ENCODE peak calls at places on chromosomes 6 and 20, in eight cellular contexts. H is aorta, D is thoracic aorta, T is right lobe of liver, L is mammary epithelial cell, F is thyroid gland, K is upper lobe of left lung, G is ovary. X is an unnamed sample.

GRCh38 chr20:25278636-25279361 is 30.9 kb downstream of the PYGB start:
- DNase-seq in T (peak; percentile 17), F (peak; percentile 0), D (no peak), H (peak; percentile 62), G (peak; percentile 16), K (no peak), L (no peak), X (peak; percentile 1)

GRCh38 chr6:75230484-75231325 is 12.9 kb downstream of the COX7A2 start:
- DNase-seq in L (peak; percentile 39), G (no peak), H (no peak), K (no peak), F (peak; percentile 22), D (no peak), T (no peak), X (no peak)

GRCh38 chr6:64516393-64516792 is 880.8 kb downstream of the PHF3 start:
- DNase-seq in H (no peak), K (no peak), L (no peak), F (no peak), T (no peak), G (no peak), D (no peak), X (no peak)

GRCh38 chr6:75213732-75214131 is 7.9 kb upstream of the COL12A1 start:
- DNase-seq in K (no peak), T (no peak), D (no peak), L (no peak), F (no peak), G (no peak), H (no peak), X (no peak)

GRCh38 chr20:1160496-1160895 is 24.3 kb downstream of the TMEM74B start:
- DNase-seq in F (no peak), K (no peak), G (no peak), L (no peak), H (no peak), T (no peak), D (no peak), X (no peak)

GRCh38 chr6:42075159-42075838 is 25.0 kb downstream of the TAF8 start:
- DNase-seq in H (peak; percentile 89), D (no peak), L (peak; percentile 67), T (peak; percentile 72), K (no peak), F (peak; percentile 97), G (peak; percentile 77), X (peak; percentile 27)

GRCh38 chr6:35494161-35494563 is 2.7 kb downstream of the TEAD3 start:
- DNase-seq in K (no peak), T (no peak), L (no peak), D (no peak), H (no peak), G (peak; percentile 70), F (no peak), X (no peak)

GRCh38 chr6:109925060-109925459 is 53.1 kb upstream of the GPR6 start:
- DNase-seq in G (no peak), K (no peak), D (no peak), F (peak; percentile 39), L (peak; percentile 20), T (no peak), H (no peak), X (no peak)

DNA sequence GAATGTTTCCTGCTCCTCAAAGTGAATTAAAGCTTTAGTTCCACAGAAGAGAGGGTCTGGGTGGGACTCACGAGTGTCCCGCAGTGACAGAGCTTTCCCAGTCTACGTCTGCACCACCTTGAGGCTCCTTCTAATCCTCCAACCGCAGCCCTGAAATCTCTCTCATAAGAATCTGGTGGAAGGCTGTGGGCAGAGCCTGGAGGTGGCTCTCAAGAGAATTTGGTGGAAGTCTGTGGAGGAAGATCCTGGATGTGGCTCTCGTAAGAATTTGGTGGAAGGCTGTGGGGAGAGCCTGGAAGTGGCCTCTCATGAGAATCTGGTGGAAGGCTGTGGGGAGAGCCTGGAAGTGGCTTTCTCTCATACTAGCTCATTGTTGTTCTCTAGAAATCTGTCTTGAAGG is 13.8 kb upstream of the DUSP22 start:
- DNase-seq in D (no peak), H (no peak), L (no peak), F (no peak), T (no peak), G (no peak), K (no peak), X (no peak)
- H3K9me3 ChIP-seq in D (no peaks in the 10 kb centered on the region), H (peaks cover 3% of the 10 kb centered on the region), L (no peaks in the 10 kb centered on the region), F (no peaks in the 10 kb centered on the region), T (no peaks in the 10 kb centered on the region), G (no peaks in the 10 kb centered on the region), K (no peaks in the 10 kb centered on the region), X (no peaks in the 10 kb centered on the region)

GRCh38 chr6:169685860-169686259 is 16.0 kb downstream of the WDR27 start:
- DNase-seq in H (no peak), L (no peak), G (no peak), F (no peak), T (no peak), D (no peak), K (no peak), X (no peak)
- H3K9me3 ChIP-seq in H (no peaks in the 10 kb centered on the region), L (no peaks in the 10 kb centered on the region), G (no peaks in the 10 kb centered on the region), F (no peaks in the 10 kb centered on the region), T (peaks cover 6% of the 10 kb centered on the region), D (peaks cover 8% of the 10 kb centered on the region), K (peaks cover 5% of the 10 kb centered on the region), X (no peaks in the 10 kb centered on the region)

DNA sequence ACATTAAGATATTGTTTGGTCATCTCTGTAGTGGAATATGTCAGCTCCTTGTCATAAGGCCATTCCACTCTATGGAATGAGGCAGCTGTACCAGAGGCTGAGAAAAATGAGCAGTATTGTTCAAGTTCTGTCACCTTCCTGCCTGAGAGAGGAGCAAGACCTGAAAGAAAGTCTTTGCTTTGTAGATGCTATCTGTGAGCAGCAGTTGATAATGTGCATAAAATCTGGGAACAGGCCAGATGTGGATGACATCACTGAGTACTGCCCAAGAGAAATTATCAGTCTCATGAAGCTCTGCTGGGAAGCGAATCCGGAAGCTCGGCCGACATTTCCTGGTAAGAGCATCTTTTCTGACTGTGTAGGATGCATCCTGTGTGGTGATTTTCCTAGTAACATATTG is 16.8 kb downstream of the RIPK1 start:
- DNase-seq in T (no peak), H (no peak), F (no peak), G (no peak), D (no peak), L (no peak), K (no peak), X (no peak)
- H3K9me3 ChIP-seq in T (no peaks in the 10 kb centered on the region), H (no peaks in the 10 kb centered on the region), F (no peaks in the 10 kb centered on the region), G (no peaks in the 10 kb centered on the region), D (no peaks in the 10 kb centered on the region), L (peaks cover 4% of the 10 kb centered on the region), K (no peaks in the 10 kb centered on the region), X (no peaks in the 10 kb centered on the region)

GRCh38 chr6:85300581-85300980 is 149.3 kb upstream of the NT5E start:
- DNase-seq in D (no peak), T (no peak), G (no peak), F (no peak), H (no peak), L (no peak), K (no peak), X (no peak)
- H3K9me3 ChIP-seq in D (no peaks in the 10 kb centered on the region), T (no peaks in the 10 kb centered on the region), G (no peaks in the 10 kb centered on the region), F (no peaks in the 10 kb centered on the region), H (no peaks in the 10 kb centered on the region), L (no peaks in the 10 kb centered on the region), K (no peaks in the 10 kb centered on the region), X (no peaks in the 10 kb centered on the region)

GRCh38 chr20:41600926-41601631 is 17.1 kb downstream of the CHD6 start:
- DNase-seq in D (no peak), G (no peak), L (no peak), F (no peak), K (no peak), H (no peak), T (no peak), X (no peak)
- H3K9me3 ChIP-seq in D (peaks cover 23% of the 10 kb centered on the region), G (no peaks in the 10 kb centered on the region), L (peaks cover 25% of the 10 kb centered on the region), F (no peaks in the 10 kb centered on the region), K (peaks cover 16% of the 10 kb centered on the region), H (peaks cover 4% of the 10 kb centered on the region), T (peaks cover 27% of the 10 kb centered on the region), X (peaks cover 13% of the 10 kb centered on the region)